ENCODE peak calls at places on chromosomes 13 and 19, in five cellular contexts. E is GM23338, J is lower leg skin, L is posterior vena cava, K is aorta. B is an unnamed sample.

GRCh38 chr19:21463449-21464105 is 41.8 kb upstream of the ZNF429 start:
- DNase-seq in E (peak; percentile 98), J (peak; percentile 70), L (no peak), K (peak; percentile 53), B (no peak)

GRCh38 chr13:47004022-47004421 is 107.2 kb upstream of the HTR2A start:
- DNase-seq in E (no peak), J (no peak), L (no peak), K (no peak), B (no peak)

GRCh38 chr19:19588546-19588945 is 29.9 kb downstream of the PBX4 start:
- DNase-seq in E (no peak), J (no peak), L (no peak), K (no peak), B (no peak)

GRCh38 chr13:84609716-84610115 is 727.4 kb upstream of the SLITRK1 start:
- DNase-seq in E (no peak), J (no peak), L (no peak), K (no peak), B (no peak)

GRCh38 chr13:19605161-19605955 is 28.1 kb upstream of the MPHOSPH8 start:
- DNase-seq in E (no peak), J (peak; percentile 57), L (no peak), K (no peak), B (no peak)

GRCh38 chr13:47813683-47814082 is 187.4 kb downstream of the SUCLA2 start:
- DNase-seq in E (peak; percentile 63), J (no peak), L (no peak), K (no peak), B (no peak)

GRCh38 chr13:109771926-109772325 is 14.5 kb downstream of the IRS2 start:
- DNase-seq in E (no peak), J (no peak), L (no peak), K (no peak), B (no peak)

GRCh38 chr19:39202998-39203355 is 1.1 kb downstream of the SYCN start:
- DNase-seq in E (no peak), J (no peak), L (no peak), K (no peak), B (no peak)

GRCh38 chr19:11191273-11191755 is 6.0 kb downstream of the KANK2 start:
- DNase-seq in E (peak; percentile 42), J (peak; percentile 95), L (peak; percentile 94), K (peak; percentile 91), B (no peak)

GRCh38 chr19:23867895-23868294 is 46.8 kb upstream of the ZNF726 start:
- DNase-seq in E (peak; percentile 8), J (no peak), L (no peak), K (no peak), B (no peak)

B was measured in CD8-positive, alpha-beta memory T cell.